ENCODE peak calls at places on chromosomes 4 and X, in four cellular contexts. I is neural crest cell, W is astrocyte, S is H9. X is an unnamed sample.

GRCh38 chr4:188042191-188042590 is 46.6 kb downstream of the ZFP42 start:
- DNase-seq in I (no peak), W (no peak), S (no peak), X (no peak)

GRCh38 chr4:64718091-64718490 is 308.8 kb upstream of the TECRL start:
- DNase-seq in I (no peak), W (peak), S (no peak), X (no peak)

GRCh38 chr4:2413821-2414610 is 4.4 kb downstream of the ZFYVE28 start:
- DNase-seq in I (no peak), W (no peak), S (peak), X (no peak)

GRCh38 chrX:37796805-37797204 is 16.9 kb downstream of the CYBB start:
- DNase-seq in I (no peak), W (no peak), S (no peak), X (no peak)

GRCh38 chr4:64158648-64159326 is 250.5 kb downstream of the TECRL start:
- DNase-seq in I (peak), W (peak), S (peak), X (peak)

GRCh38 chr4:24121395-24122175 is 231.7 kb upstream of the PPARGC1A start:
- DNase-seq in I (no peak), W (peak), S (no peak), X (no peak)

GRCh38 chr4:157291071-157291470 is 70.5 kb downstream of the GRIA2 start:
- DNase-seq in I (no peak), W (no peak), S (no peak), X (no peak)

GRCh38 chr4:56648245-56649151 is 32.6 kb downstream of the HOPX start:
- DNase-seq in I (no peak), W (no peak), S (no peak), X (no peak)

GRCh38 chr4:58247792-58248191 is 1137.6 kb upstream of the IGFBP7 start:
- DNase-seq in I (no peak), W (no peak), S (peak), X (no peak)

GRCh38 chr4:40962551-40963185 is 212.9 kb downstream of the NSUN7 start:
- DNase-seq in I (no peak), W (peak), S (no peak), X (no peak)

GRCh38 chr4:170374770-170375169 is 285.0 kb upstream of the AADAT start:
- DNase-seq in I (no peak), W (no peak), S (peak), X (no peak)

GRCh38 chr4:1683371-1683902 is 676 bp downstream of the FAM53A start:
- DNase-seq in I (no peak), W (peak), S (peak), X (peak)

GRCh38 chrX:2692221-2693122 is 1.4 kb downstream of the CD99 start:
- DNase-seq in I (no peak), W (peak), S (no peak), X (no peak)

GRCh38 chr4:150581611-150582010 is 340 bp upstream of the MAB21L2 start:
- DNase-seq in I (peak), W (peak), S (peak), X (no peak)

GRCh38 chr4:7524841-7525240 is 90.1 kb upstream of the PSAPL1 start:
- DNase-seq in I (no peak), W (no peak), S (no peak), X (no peak)

GRCh38 chr4:123233409-123233808 is 163.2 kb upstream of the SPRY1 start:
- DNase-seq in I (no peak), W (peak), S (no peak), X (no peak)

GRCh38 chr4:122700178-122700725 is 32.3 kb upstream of the BBS12 start:
- DNase-seq in I (no peak), W (peak), S (no peak), X (no peak)

GRCh38 chr4:110619401-110620247 is 3.3 kb downstream of the PITX2 start:
- DNase-seq in I (peak), W (no peak), S (peak), X (no peak)

GRCh38 chr4:140497428-140497775 is 691 bp downstream of the MGAT4D start:
- DNase-seq in I (no peak), W (no peak), S (no peak), X (no peak)

GRCh38 chr4:159096434-159096833 is 6.4 kb upstream of the RAPGEF2 start:
- DNase-seq in I (no peak), W (no peak), S (no peak), X (no peak)

GRCh38 chrX:132615396-132616131 is 126.7 kb upstream of the MBNL3 start:
- DNase-seq in I (peak), W (peak), S (peak), X (peak)

GRCh38 chrX:53071604-53072417 is 10.4 kb upstream of the TSPYL2 start:
- DNase-seq in I (no peak), W (peak), S (peak), X (peak)

GRCh38 chr4:184265566-184266351 is 48.1 kb upstream of the ENPP6 start:
- DNase-seq in I (no peak), W (peak), S (no peak), X (peak)

GRCh38 chr4:114495471-114495928 is 103.1 kb upstream of the UGT8 start:
- DNase-seq in I (peak), W (no peak), S (peak), X (no peak)

GRCh38 chrX:19457662-19458061 is 57.6 kb downstream of the MAP3K15 start:
- DNase-seq in I (no peak), W (no peak), S (no peak), X (no peak)

GRCh38 chr4:164956766-164957643 is 20.5 kb downstream of the TRIM61 start:
- DNase-seq in I (peak), W (peak), S (peak), X (no peak)

GRCh38 chr4:1500231-1500965 is 94.2 kb upstream of the NKX1-1 start:
- DNase-seq in I (no peak), W (no peak), S (no peak), X (no peak)

GRCh38 chrX:17412692-17413091 is 37.7 kb downstream of the NHS start:
- DNase-seq in I (no peak), W (peak), S (no peak), X (peak)

GRCh38 chr4:114563536-114564315 is 34.9 kb upstream of the UGT8 start:
- DNase-seq in I (no peak), W (peak), S (no peak), X (no peak)

GRCh38 chr4:140037353-140038030 is 116.5 kb downstream of the MAML3 start:
- DNase-seq in I (no peak), W (peak), S (no peak), X (peak)

GRCh38 chrX:15114865-15115566 is 154.9 kb downstream of the ASB9 start:
- DNase-seq in I (no peak), W (no peak), S (no peak), X (no peak)

GRCh38 chr4:10354225-10354624 is 103.0 kb downstream of the ZNF518B start:
- DNase-seq in I (no peak), W (no peak), S (no peak), X (no peak)

GRCh38 chr4:113026556-113026955 is 22.9 kb upstream of the ANK2 start:
- DNase-seq in I (no peak), W (peak), S (no peak), X (peak)

GRCh38 chrX:135112096-135112729 is 8.1 kb downstream of the ETDB start:
- DNase-seq in I (no peak), W (no peak), S (peak), X (peak)

GRCh38 chrX:124023838-124024238 is 62.3 kb downstream of the STAG2 start:
- DNase-seq in I (no peak), W (peak), S (no peak), X (peak)

GRCh38 chrX:12771445-12772069 is 19.7 kb upstream of the PRPS2 start:
- DNase-seq in I (peak), W (no peak), S (peak), X (peak)
- TF ChIP-seq CTCF in I (peak), W (peak), S (peak), X (peak)

DNA sequence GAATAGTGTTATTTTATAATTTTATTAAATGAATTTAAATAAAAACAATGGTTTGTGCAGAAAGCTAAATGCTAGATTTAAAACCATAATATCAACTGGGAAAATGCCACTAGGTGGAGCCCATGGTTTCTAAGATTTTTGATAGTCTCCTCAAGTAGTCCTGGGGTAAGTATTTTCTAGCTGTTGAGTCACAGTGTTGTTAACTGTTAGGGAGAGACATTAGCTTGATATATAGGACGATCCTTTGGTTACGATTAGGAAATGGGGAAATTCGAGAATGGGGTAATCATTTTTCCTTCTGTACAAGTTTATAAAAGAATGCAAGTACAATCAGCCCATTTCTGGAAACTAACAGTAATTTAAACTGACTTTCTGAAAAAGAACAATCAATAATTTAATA is 378.4 kb downstream of the ANKRD50 start:
- DNase-seq in I (peak), W (peak), S (no peak), X (peak)
- TF ChIP-seq CTCF in I (peak), W (peak), S (peak), X (peak)

DNA sequence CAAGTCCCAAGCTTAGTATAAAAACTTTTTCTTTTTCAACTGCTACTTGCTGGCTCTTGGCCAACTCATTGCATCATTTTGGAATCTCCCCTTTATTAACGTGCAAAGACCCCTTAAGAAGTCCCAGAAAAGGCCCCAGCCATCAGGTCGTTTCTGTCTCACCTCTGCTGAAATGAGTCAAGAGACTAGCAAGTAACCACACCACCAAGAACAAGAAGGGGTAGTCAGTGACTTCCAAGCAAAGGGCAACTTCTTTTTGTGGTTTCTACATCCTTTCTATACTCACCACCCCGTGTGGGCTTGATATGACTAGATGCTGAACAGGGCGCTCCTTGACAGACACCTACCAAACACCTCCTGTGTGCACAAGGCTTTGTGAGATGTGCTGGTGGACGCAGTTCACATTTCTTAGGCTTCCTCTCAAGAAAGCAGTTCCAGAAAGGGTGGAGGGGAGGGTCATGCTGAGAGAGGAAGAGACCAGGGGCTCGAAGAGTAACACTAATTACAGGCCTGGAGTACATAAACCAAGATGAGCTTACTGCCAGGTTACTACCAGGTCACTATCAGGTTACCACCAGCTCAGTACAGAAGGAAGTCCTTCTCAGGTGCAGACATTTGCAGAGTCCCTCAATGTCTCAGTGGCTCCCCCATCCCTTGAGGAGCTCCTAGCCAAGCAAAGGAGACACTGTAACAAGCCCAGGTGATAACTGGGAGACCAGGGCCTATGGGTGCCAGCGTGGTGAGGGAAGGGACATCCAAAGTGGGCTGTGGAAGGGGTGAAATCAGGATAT is 19.3 kb downstream of the JAKMIP1 start:
- DNase-seq in I (no peak), W (no peak), S (no peak), X (no peak)
- TF ChIP-seq CTCF in I (no peak), W (no peak), S (no peak), X (no peak)

GRCh38 chr4:146243141-146243882 is 29.0 kb downstream of the REELD1 start:
- DNase-seq in I (no peak), W (peak), S (peak), X (peak)
- TF ChIP-seq CTCF in I (peak), W (no peak), S (peak), X (peak)

DNA sequence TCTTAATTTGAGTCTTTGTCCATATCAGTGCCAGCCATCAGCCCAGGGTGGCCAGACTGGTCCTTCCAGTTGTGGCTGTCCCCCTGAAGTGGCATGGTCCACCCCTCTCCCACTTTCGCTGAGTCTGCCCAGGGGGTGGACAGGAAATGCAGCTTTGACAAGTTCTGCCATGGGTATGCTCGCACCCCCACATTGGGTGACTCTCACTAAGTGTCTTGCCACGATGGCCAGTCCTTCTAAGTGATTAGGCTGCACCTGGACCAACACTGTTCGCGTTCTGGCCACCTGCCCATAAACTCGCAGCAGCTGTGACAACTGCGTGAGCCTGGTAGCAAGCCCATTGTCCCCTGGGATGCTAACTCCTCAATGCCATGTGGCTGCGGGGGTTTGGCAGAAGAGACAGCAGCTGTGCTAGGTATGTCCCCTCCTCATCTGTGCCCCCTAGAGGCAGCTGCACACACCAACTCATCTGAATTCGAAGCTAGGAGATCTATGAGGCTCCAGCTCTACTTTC is 10.0 kb upstream of the LNX1 start:
- DNase-seq in I (peak), W (no peak), S (peak), X (no peak)
- TF ChIP-seq CTCF in I (peak), W (peak), S (peak), X (peak)

GRCh38 chr4:128310266-128310697 is 22.7 kb upstream of the PGRMC2 start:
- DNase-seq in I (no peak), W (no peak), S (peak), X (no peak)
- TF ChIP-seq CTCF in I (no peak), W (no peak), S (peak), X (peak)

X was measured in HFFc6.